ENCODE peak calls at places on chromosomes 16 and 17, in four cellular contexts. One of them, this sample, is unnamed.

GRCh38 chr16:55073830-55074229 is 143.2 kb downstream of the IRX5 start:
- DNase-seq in brain microvascular endothelial cell: no peak
- DNase-seq in cardiac fibroblast: no peak
- DNase-seq in AG04450: no peak
- DNase-seq in this sample: no peak

GRCh38 chr16:51872536-51872935 is 674.4 kb downstream of the TOX3 start:
- DNase-seq in brain microvascular endothelial cell: no peak
- DNase-seq in cardiac fibroblast: no peak
- DNase-seq in AG04450: no peak
- DNase-seq in this sample: no peak

GRCh38 chr16:65773319-65773874 is 593.1 kb upstream of the CDH5 start:
- DNase-seq in brain microvascular endothelial cell: no peak
- DNase-seq in cardiac fibroblast: no peak
- DNase-seq in AG04450: no peak
- DNase-seq in this sample: no peak

GRCh38 chr17:31390748-31391495 is 553 bp upstream of the RAB11FIP4 start:
- DNase-seq in brain microvascular endothelial cell: no peak
- DNase-seq in cardiac fibroblast: no peak
- DNase-seq in AG04450: no peak
- DNase-seq in this sample: no peak

GRCh38 chr17:7885357-7886226 is 3.0 kb upstream of the CHD3 start:
- DNase-seq in brain microvascular endothelial cell: no peak
- DNase-seq in cardiac fibroblast: peak; percentile 38
- DNase-seq in AG04450: no peak
- DNase-seq in this sample: no peak

GRCh38 chr17:9024497-9024896 is 3.2 kb downstream of the NTN1 start:
- DNase-seq in brain microvascular endothelial cell: no peak
- DNase-seq in cardiac fibroblast: no peak
- DNase-seq in AG04450: no peak
- DNase-seq in this sample: no peak

GRCh38 chr17:38925263-38925995 is at the start of gene LASP1NB:
- DNase-seq in brain microvascular endothelial cell: peak; percentile 69
- DNase-seq in cardiac fibroblast: peak; percentile 70
- DNase-seq in AG04450: no peak
- DNase-seq in this sample: no peak

GRCh38 chr16:31298958-31299357 is 39.2 kb downstream of the ITGAM start:
- DNase-seq in brain microvascular endothelial cell: no peak
- DNase-seq in cardiac fibroblast: peak; percentile 1
- DNase-seq in AG04450: no peak
- DNase-seq in this sample: no peak

GRCh38 chr17:68019675-68020450 is 15.7 kb upstream of the KPNA2 start:
- DNase-seq in brain microvascular endothelial cell: peak; percentile 94
- DNase-seq in cardiac fibroblast: peak; percentile 97
- DNase-seq in AG04450: peak; percentile 93
- DNase-seq in this sample: peak; percentile 83

GRCh38 chr16:22721497-22722100 is 92.4 kb upstream of the HS3ST2 start:
- DNase-seq in brain microvascular endothelial cell: no peak
- DNase-seq in cardiac fibroblast: no peak
- DNase-seq in AG04450: no peak
- DNase-seq in this sample: peak; percentile 82

GRCh38 chr17:7823581-7824001 is 10.4 kb upstream of the KDM6B start:
- DNase-seq in brain microvascular endothelial cell: no peak
- DNase-seq in cardiac fibroblast: no peak
- DNase-seq in AG04450: no peak
- DNase-seq in this sample: no peak

GRCh38 chr16:56321159-56321558 is 104.2 kb downstream of the AMFR start:
- DNase-seq in brain microvascular endothelial cell: no peak
- DNase-seq in cardiac fibroblast: no peak
- DNase-seq in AG04450: no peak
- DNase-seq in this sample: no peak

GRCh38 chr16:450385-450784 is 24.9 kb downstream of the RAB11FIP3 start:
- DNase-seq in brain microvascular endothelial cell: no peak
- DNase-seq in cardiac fibroblast: no peak
- DNase-seq in AG04450: no peak
- DNase-seq in this sample: no peak

GRCh38 chr16:290015-290680 is 7.2 kb downstream of the PDIA2 start:
- DNase-seq in brain microvascular endothelial cell: no peak
- DNase-seq in cardiac fibroblast: no peak
- DNase-seq in AG04450: no peak
- DNase-seq in this sample: no peak

GRCh38 chr16:19936431-19936830 is 51.8 kb upstream of the GPRC5B start:
- DNase-seq in brain microvascular endothelial cell: no peak
- DNase-seq in cardiac fibroblast: no peak
- DNase-seq in AG04450: no peak
- DNase-seq in this sample: no peak

GRCh38 chr16:50254072-50254471 is 12.3 kb upstream of the ADCY7 start:
- DNase-seq in brain microvascular endothelial cell: no peak
- DNase-seq in cardiac fibroblast: no peak
- DNase-seq in AG04450: no peak
- DNase-seq in this sample: no peak

GRCh38 chr17:58315281-58315711 is 13.3 kb downstream of the TSPOAP1 start:
- DNase-seq in brain microvascular endothelial cell: no peak
- DNase-seq in cardiac fibroblast: no peak
- DNase-seq in AG04450: no peak
- DNase-seq in this sample: no peak

GRCh38 chr16:18788828-18789514 is 1.2 kb downstream of the RPS15A start:
- DNase-seq in brain microvascular endothelial cell: no peak
- DNase-seq in cardiac fibroblast: no peak
- DNase-seq in AG04450: no peak
- DNase-seq in this sample: no peak

GRCh38 chr17:58337126-58337599 is 8.6 kb upstream of the TSPOAP1 start:
- DNase-seq in brain microvascular endothelial cell: no peak
- DNase-seq in cardiac fibroblast: no peak
- DNase-seq in AG04450: no peak
- DNase-seq in this sample: no peak

GRCh38 chr16:56743840-56744239 is 13.9 kb downstream of the NUP93 start:
- DNase-seq in brain microvascular endothelial cell: peak; percentile 61
- DNase-seq in cardiac fibroblast: peak; percentile 55
- DNase-seq in AG04450: no peak
- DNase-seq in this sample: peak; percentile 35

GRCh38 chr17:60156746-60157145 is 7.0 kb downstream of the CA4 start:
- DNase-seq in brain microvascular endothelial cell: no peak
- DNase-seq in cardiac fibroblast: no peak
- DNase-seq in AG04450: no peak
- DNase-seq in this sample: no peak

GRCh38 chr16:12803203-12804093 is at the start of gene CPPED1:
- DNase-seq in brain microvascular endothelial cell: peak; percentile 92
- DNase-seq in cardiac fibroblast: peak; percentile 96
- DNase-seq in AG04450: peak; percentile 55
- DNase-seq in this sample: peak; percentile 64
- TF ChIP-seq CTCF in brain microvascular endothelial cell: no peak
- TF ChIP-seq CTCF in cardiac fibroblast: no peak
- TF ChIP-seq CTCF in AG04450: no peak
- TF ChIP-seq CTCF in this sample: no peak

GRCh38 chr17:82101767-82102679 is 4.0 kb upstream of the FASN start:
- DNase-seq in brain microvascular endothelial cell: no peak
- DNase-seq in cardiac fibroblast: no peak
- DNase-seq in AG04450: no peak
- DNase-seq in this sample: no peak
- H3K4me3 ChIP-seq in brain microvascular endothelial cell: no peak overlapping the region
- H3K4me3 ChIP-seq in cardiac fibroblast: no peak overlapping the region
- H3K4me3 ChIP-seq in AG04450: no peak overlapping the region
- H3K4me3 ChIP-seq in this sample: no peak overlapping the region

DNA sequence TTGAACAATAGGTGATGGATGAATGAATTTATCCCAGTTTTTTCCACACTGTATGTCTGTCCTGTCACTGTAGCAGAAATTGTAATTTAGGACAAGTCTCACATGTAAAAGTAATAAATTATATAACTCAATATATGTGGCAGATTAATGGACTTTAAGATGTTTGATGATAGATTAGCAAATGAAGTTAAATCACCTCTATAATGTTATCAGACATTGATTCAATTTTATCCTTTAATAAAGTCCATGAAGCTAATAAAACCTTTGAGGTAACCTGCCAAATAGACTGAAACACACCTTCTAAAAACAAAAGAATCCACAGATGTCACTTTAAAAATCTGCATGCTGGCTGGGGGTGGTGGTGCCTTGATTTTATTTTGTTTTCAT is 83.3 kb upstream of the CORO6 start:
- DNase-seq in brain microvascular endothelial cell: no peak
- DNase-seq in cardiac fibroblast: no peak
- DNase-seq in AG04450: no peak
- DNase-seq in this sample: no peak
- TF ChIP-seq CTCF in brain microvascular endothelial cell: no peak
- TF ChIP-seq CTCF in cardiac fibroblast: no peak
- TF ChIP-seq CTCF in AG04450: no peak
- TF ChIP-seq CTCF in this sample: no peak

DNA sequence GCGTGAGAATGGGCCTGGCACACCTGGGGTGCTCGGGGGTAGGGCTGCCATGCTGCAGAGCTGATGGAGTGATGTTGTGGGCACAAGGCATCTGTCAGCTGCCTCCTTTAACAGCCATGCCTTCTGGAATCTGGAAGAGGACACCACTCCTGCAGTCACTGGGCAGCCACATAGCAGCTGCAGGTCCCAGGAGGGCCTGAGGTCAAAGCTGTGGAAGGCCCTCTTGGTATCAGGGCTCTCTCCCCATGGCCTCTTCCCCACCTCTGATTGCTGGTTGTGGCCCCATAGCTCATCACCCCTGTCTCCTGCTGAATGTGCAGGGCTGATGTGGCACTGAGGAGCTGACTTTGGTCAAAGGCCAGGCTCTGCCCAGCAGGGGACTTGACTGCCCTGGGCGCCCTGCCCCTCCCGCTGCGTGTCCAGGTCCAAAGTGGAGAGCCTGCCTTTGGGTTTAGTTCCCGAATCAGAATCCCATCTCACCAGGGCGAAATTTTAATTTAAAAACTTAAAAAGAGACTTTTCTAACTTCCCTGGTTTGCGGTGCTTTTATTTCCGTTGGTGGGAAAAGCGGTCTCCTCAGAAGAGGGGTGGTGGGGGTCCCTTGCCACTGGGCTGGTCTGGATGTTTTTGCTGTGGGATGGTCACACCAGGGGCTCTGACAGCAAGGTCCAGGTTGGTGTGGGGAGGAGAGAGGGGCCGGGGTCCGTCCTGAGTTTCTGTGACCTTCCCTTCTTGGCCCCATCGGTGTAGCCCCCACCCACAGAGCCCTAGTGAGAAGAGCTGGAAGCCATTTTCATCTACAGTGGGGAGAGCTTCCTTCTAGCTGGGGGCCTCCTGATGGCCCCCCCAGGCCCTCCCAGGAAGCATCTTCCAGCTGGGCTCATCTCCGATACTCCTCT is 5.9 kb downstream of the UBALD2 start:
- DNase-seq in brain microvascular endothelial cell: no peak
- DNase-seq in cardiac fibroblast: no peak
- DNase-seq in AG04450: no peak
- DNase-seq in this sample: no peak
- H3K4me3 ChIP-seq in brain microvascular endothelial cell: no peak overlapping the region
- H3K4me3 ChIP-seq in cardiac fibroblast: no peak overlapping the region
- H3K4me3 ChIP-seq in AG04450: no peak overlapping the region
- H3K4me3 ChIP-seq in this sample: no peak overlapping the region

GRCh38 chr17:44105483-44105882 is 18.0 kb downstream of the HDAC5 start:
- DNase-seq in brain microvascular endothelial cell: no peak
- DNase-seq in cardiac fibroblast: no peak
- DNase-seq in AG04450: no peak
- DNase-seq in this sample: no peak
- TF ChIP-seq CTCF in brain microvascular endothelial cell: peak; percentile 1
- TF ChIP-seq CTCF in cardiac fibroblast: no peak
- TF ChIP-seq CTCF in AG04450: no peak
- TF ChIP-seq CTCF in this sample: no peak

DNA sequence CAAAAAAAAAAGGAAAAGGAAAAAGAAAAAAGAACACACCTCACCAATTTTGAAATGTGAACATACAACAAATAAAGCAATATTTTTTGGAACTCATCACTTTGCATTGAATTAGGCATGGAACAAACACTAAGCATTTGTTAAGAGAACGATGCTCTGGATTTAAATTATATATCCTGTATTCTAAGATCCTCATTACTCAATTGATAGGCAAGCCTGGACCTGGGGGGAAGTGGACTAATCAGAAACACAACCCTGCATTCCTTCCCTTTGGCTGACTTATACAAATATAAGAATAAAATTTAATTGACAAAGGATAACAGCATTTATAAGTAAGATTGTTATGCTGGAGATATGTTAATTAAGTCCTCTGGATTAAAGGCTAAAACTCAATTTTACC is 2.2 kb downstream of the GJC1 start:
- DNase-seq in brain microvascular endothelial cell: no peak
- DNase-seq in cardiac fibroblast: no peak
- DNase-seq in AG04450: no peak
- DNase-seq in this sample: no peak
- H3K4me3 ChIP-seq in brain microvascular endothelial cell: peak overlapping the region; percentile 75
- H3K4me3 ChIP-seq in cardiac fibroblast: no peak overlapping the region
- H3K4me3 ChIP-seq in AG04450: peak overlapping the region; percentile 79
- H3K4me3 ChIP-seq in this sample: peak overlapping the region; percentile 92

GRCh38 chr17:17751996-17752821 is 71.0 kb downstream of the RAI1 start:
- DNase-seq in brain microvascular endothelial cell: peak; percentile 95
- DNase-seq in cardiac fibroblast: peak; percentile 97
- DNase-seq in AG04450: peak; percentile 75
- DNase-seq in this sample: peak; percentile 67
- TF ChIP-seq CTCF in brain microvascular endothelial cell: peak; percentile 34
- TF ChIP-seq CTCF in cardiac fibroblast: no peak
- TF ChIP-seq CTCF in AG04450: peak; percentile 25
- TF ChIP-seq CTCF in this sample: peak; percentile 23

DNA sequence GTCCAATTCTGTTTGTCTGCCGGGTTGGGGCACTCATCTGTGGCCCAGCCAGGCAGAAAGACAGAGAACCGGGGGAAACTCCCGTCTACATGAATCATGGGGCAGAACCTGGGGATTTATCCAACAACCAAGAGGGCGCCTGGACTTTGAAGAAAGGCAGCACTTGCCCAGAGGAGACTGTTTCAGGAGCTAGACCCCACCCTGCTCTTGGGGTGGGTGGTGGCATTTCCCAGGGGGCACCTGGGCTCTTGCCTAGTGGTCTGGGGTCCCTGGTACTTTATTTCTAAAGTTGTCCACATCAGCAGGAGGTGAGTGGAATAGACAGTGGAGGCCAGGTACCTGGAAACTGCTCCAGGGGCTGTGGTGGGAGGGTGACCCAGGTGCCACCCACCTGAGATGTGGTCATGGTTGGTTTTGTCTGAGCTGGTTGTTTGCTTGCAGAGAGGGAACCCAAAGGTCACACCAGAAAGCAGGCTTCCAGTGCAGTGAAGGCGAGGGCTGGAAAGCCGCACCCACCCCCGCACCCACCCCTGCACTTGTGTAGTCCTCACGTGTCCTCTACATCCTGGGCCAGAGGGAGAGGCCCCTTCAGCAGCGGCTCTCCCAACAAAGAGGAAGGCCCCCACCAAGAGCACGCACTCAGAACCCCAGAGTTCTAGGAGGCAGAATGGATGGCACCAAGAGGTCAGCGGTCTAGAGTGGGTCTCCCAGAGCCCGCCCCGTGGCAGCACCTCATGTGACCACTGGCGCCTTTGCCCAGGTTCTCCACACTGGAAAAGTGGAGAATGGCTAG is 92.5 kb upstream of the CBX4 start:
- DNase-seq in brain microvascular endothelial cell: no peak
- DNase-seq in cardiac fibroblast: peak; percentile 36
- DNase-seq in AG04450: no peak
- DNase-seq in this sample: no peak
- H3K4me3 ChIP-seq in brain microvascular endothelial cell: no peak overlapping the region
- H3K4me3 ChIP-seq in cardiac fibroblast: no peak overlapping the region
- H3K4me3 ChIP-seq in AG04450: no peak overlapping the region
- H3K4me3 ChIP-seq in this sample: no peak overlapping the region

GRCh38 chr17:75033346-75034235 is 13.2 kb downstream of the ATP5PD start:
- DNase-seq in brain microvascular endothelial cell: peak; percentile 94
- DNase-seq in cardiac fibroblast: peak; percentile 91
- DNase-seq in AG04450: peak; percentile 76
- DNase-seq in this sample: peak; percentile 87
- TF ChIP-seq CTCF in brain microvascular endothelial cell: no peak
- TF ChIP-seq CTCF in cardiac fibroblast: no peak
- TF ChIP-seq CTCF in AG04450: peak; percentile 19
- TF ChIP-seq CTCF in this sample: no peak